ENCODE peak calls at places on chromosomes 3 and 15, in five cellular contexts. F is endothelial cell of umbilical vein, G is K562, N is HCT116, D is HepG2. P is an unnamed sample.

GRCh38 chr15:83873966-83874365 is 220.0 kb downstream of the ADAMTSL3 start:
- DNase-seq in G (no peak), D (no peak), N (no peak), F (no peak), P (no peak)

GRCh38 chr3:152664766-152665165 is 170.2 kb upstream of the P2RY1 start:
- DNase-seq in D (no peak), F (no peak), N (no peak), G (no peak), P (no peak)

GRCh38 chr3:126524429-126524988 is 554 bp downstream of the CHST13 start:
- DNase-seq in N (no peak), F (no peak), G (no peak), D (peak), P (peak)

GRCh38 chr3:14810070-14810732 is 8.6 kb upstream of the FGD5 start:
- DNase-seq in N (no peak), F (peak), G (no peak), D (no peak), P (peak)

GRCh38 chr15:85031944-85032587 is 50.4 kb downstream of the PDE8A start:
- DNase-seq in F (no peak), N (no peak), G (no peak), D (no peak), P (no peak)

GRCh38 chr3:121690777-121691405 is 30.2 kb upstream of the HCLS1 start:
- DNase-seq in F (no peak), N (no peak), G (no peak), D (no peak), P (no peak)

GRCh38 chr15:80582816-80583423 is 112.2 kb upstream of the ABHD17C start:
- DNase-seq in F (no peak), D (no peak), G (no peak), N (no peak), P (no peak)

GRCh38 chr3:195352895-195353488 is 82.0 kb upstream of the XXYLT1 start:
- DNase-seq in N (peak), F (no peak), G (peak), D (peak), P (no peak)

GRCh38 chr3:126208182-126208581 is 27.8 kb upstream of the ALDH1L1 start:
- DNase-seq in N (no peak), G (no peak), D (no peak), F (no peak), P (no peak)

GRCh38 chr3:36380171-36381031 is at the start of gene STAC:
- DNase-seq in F (no peak), D (no peak), G (no peak), N (no peak), P (peak)

GRCh38 chr3:5226783-5227182 is 39.3 kb downstream of the EDEM1 start:
- DNase-seq in N (peak), F (peak), D (peak), G (peak), P (peak)

GRCh38 chr3:177451940-177452484 is 254.7 kb upstream of the TBL1XR1 start:
- DNase-seq in F (peak), G (no peak), D (peak), N (no peak), P (peak)

GRCh38 chr3:127715541-127715940 is 42.8 kb downstream of the ABTB1 start:
- DNase-seq in G (no peak), D (no peak), N (no peak), F (no peak), P (no peak)

GRCh38 chr15:83904107-83904720 is 250.3 kb downstream of the ADAMTSL3 start:
- DNase-seq in G (no peak), D (no peak), N (no peak), F (no peak), P (no peak)

GRCh38 chr15:80484312-80484981 is 80.3 kb downstream of the ARNT2 start:
- DNase-seq in N (no peak), D (no peak), F (no peak), G (no peak), P (no peak)

GRCh38 chr15:78316211-78317077 is 17.0 kb upstream of the SKIC8 start:
- DNase-seq in D (no peak), N (no peak), F (no peak), G (peak), P (peak)

GRCh38 chr15:40790723-40791122 is 16.2 kb upstream of the ZFYVE19 start:
- DNase-seq in D (no peak), F (no peak), G (no peak), N (no peak), P (no peak)

GRCh38 chr3:12553921-12554391 is 2.9 kb upstream of the MKRN2 start:
- DNase-seq in G (peak), N (no peak), D (no peak), F (peak), P (peak)

GRCh38 chr15:78195735-78196201 is 38.6 kb downstream of the ACSBG1 start:
- DNase-seq in D (peak), N (no peak), G (peak), F (peak), P (peak)

GRCh38 chr15:42811435-42811834 is 74.5 kb upstream of the CDAN1 start:
- DNase-seq in N (no peak), G (no peak), F (no peak), D (no peak), P (no peak)

GRCh38 chr15:94177112-94177511 is 54.2 kb upstream of the MCTP2 start:
- DNase-seq in F (no peak), D (no peak), N (no peak), G (no peak), P (peak)

GRCh38 chr3:89876116-89876515 is 768.7 kb downstream of the EPHA3 start:
- DNase-seq in F (no peak), N (no peak), G (no peak), D (no peak), P (no peak)

GRCh38 chr3:127446756-127447155 is 143.8 kb downstream of the TPRA1 start:
- DNase-seq in N (no peak), G (no peak), F (no peak), D (no peak), P (no peak)

GRCh38 chr3:120203016-120203415 is 82.0 kb downstream of the GPR156 start:
- DNase-seq in G (no peak), N (no peak), F (peak), D (no peak), P (no peak)

GRCh38 chr3:97914390-97914789 is 57.8 kb downstream of the RIOX2 start:
- DNase-seq in D (no peak), F (peak), N (peak), G (peak), P (no peak)

GRCh38 chr3:7285502-7285901 is 424.6 kb downstream of the GRM7 start:
- DNase-seq in G (no peak), F (peak), D (no peak), N (peak), P (no peak)

GRCh38 chr15:80615783-80616391 is 79.2 kb upstream of the ABHD17C start:
- DNase-seq in N (no peak), G (peak), F (peak), D (peak), P (peak)

GRCh38 chr3:187063286-187064081 is 75.8 kb downstream of the RPL39L start:
- DNase-seq in F (no peak), G (no peak), D (peak), N (no peak), P (no peak)

GRCh38 chr3:111785034-111785433 is 74.0 kb upstream of the PHLDB2 start:
- DNase-seq in F (no peak), D (no peak), N (no peak), G (no peak), P (no peak)

GRCh38 chr3:174598885-174599439 is 260.2 kb upstream of the NAALADL2 start:
- DNase-seq in G (no peak), F (no peak), N (no peak), D (no peak), P (no peak)

GRCh38 chr3:172249039-172249438 is 199.2 kb downstream of the GHSR start:
- DNase-seq in F (no peak), D (no peak), G (no peak), N (no peak), P (no peak)

GRCh38 chr3:53823026-53823955 is 22.9 kb downstream of the CHDH start:
- DNase-seq in G (no peak), N (no peak), F (no peak), D (no peak), P (no peak)

GRCh38 chr3:151835751-151836550 is 22.0 kb downstream of the AADAC start:
- DNase-seq in F (no peak), G (no peak), D (no peak), N (no peak), P (no peak)

GRCh38 chr15:101264911-101265641 is 12.2 kb downstream of the SELENOS start:
- DNase-seq in D (no peak), N (no peak), F (no peak), G (no peak), P (no peak)

GRCh38 chr15:99716540-99716939 is 16.7 kb downstream of the LYSMD4 start:
- DNase-seq in F (no peak), N (no peak), G (no peak), D (no peak), P (no peak)
- TF ChIP-seq POLR2AphosphoS5 in F (no peak), N (no peak), G (no peak), D (no peak), P (no peak)

GRCh38 chr3:131083190-131083863 is 56.6 kb downstream of the NEK11 start:
- DNase-seq in F (no peak), N (no peak), G (no peak), D (no peak), P (peak)
- TF ChIP-seq MAX in F (no peak), N (no peak), G (no peak), D (no peak), P (no peak)

DNA sequence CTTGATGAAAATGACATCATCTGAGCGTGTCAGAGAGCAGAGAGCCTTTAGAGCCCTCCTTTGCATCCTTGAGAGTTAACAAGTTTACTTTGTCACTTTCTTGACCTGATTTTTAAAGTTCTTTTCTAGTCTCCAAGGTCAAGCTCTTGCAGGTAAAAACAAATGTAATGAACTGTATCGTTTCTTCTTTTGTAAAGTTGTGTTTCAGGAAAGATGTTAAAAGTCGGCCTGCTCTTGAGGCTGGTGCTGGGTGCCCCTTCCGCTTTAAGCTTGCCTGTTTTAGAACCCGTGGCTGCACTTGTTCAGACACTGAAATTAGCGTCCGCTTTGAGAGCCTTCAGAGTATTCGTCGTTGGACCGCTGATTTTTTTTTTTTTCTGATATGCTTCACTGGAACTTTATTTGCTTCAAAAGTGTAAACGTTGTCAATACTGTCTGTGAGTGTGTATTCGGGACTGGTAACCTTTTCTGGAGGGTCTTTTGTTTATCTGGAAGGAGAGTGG is 52.6 kb upstream of the ULK4 start:
- DNase-seq in F (peak), N (no peak), D (no peak), G (peak), P (no peak)
- H3K27ac ChIP-seq in F (peak), N (peak), D (peak), G (peak), P (no peak)

GRCh38 chr15:48330855-48331795 is at the start of gene DUT:
- DNase-seq in D (peak), N (peak), G (peak), F (peak), P (peak)
- TF ChIP-seq POLR2AphosphoS5 in D (peak), N (peak), G (peak), F (peak), P (peak)

GRCh38 chr3:143507735-143508580 is 340.3 kb downstream of the SLC9A9 start:
- DNase-seq in G (no peak), N (no peak), D (no peak), F (no peak), P (no peak)
- TF ChIP-seq MAX in G (no peak), N (no peak), D (no peak), F (no peak), P (no peak)

GRCh38 chr3:129415378-129415777 is 13.1 kb downstream of the EFCAB12 start:
- DNase-seq in N (no peak), G (no peak), D (no peak), F (no peak), P (no peak)

GRCh38 chr3:129415830-129416229 is 12.6 kb downstream of the EFCAB12 start:
- DNase-seq in D (peak), N (no peak), F (no peak), G (no peak), P (no peak)

GRCh38 chr3:129418041-129418973 is 10.1 kb downstream of the EFCAB12 start:
- DNase-seq in F (no peak), N (no peak), D (peak), G (no peak), P (no peak)

GRCh38 chr3:129417354-129417753 is 11.1 kb downstream of the EFCAB12 start:
- DNase-seq in D (no peak), F (peak), N (no peak), G (no peak), P (no peak)

DNA sequence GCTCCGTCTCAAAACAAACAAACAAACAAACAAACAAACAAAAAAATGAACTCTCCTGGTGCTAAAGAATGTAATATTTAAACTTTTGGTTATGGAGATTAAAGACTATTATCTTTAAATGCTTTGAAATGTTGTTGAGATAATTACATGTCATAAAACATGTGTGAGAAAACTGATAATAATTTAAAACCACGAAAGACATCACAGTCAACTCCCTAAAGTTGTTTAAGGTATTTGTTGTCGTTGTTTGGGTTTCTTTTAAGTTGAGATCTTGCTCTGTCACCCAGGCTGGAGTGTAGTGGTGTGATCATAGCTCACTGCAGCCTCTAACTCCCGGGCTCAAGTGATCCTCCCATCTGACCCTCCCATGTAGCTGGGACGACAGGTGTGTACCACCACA is 12.0 kb downstream of the EFCAB12 start:
- DNase-seq in G (no peak), D (no peak), N (no peak), F (no peak), P (no peak)
- H3K27ac ChIP-seq in G (no peak), D (peak), N (no peak), F (no peak), P (no peak)

GRCh38 chr3:69901802-69902201 is 97.7 kb upstream of the SAMMSON start:
- DNase-seq in F (no peak), N (no peak), D (no peak), G (no peak), P (no peak)

GRCh38 chr3:69902386-69902785 is 97.1 kb upstream of the SAMMSON start:
- DNase-seq in G (no peak), N (no peak), F (no peak), D (no peak), P (no peak)

GRCh38 chr3:69906351-69906966 is 93.1 kb upstream of the SAMMSON start:
- DNase-seq in G (no peak), D (no peak), F (no peak), N (no peak), P (no peak)

GRCh38 chr3:69913422-69913821 is 86.1 kb upstream of the SAMMSON start:
- DNase-seq in N (no peak), G (no peak), D (no peak), F (no peak), P (no peak)

GRCh38 chr3:69907554-69907953 is 92.0 kb upstream of the SAMMSON start:
- DNase-seq in F (no peak), N (no peak), D (no peak), G (no peak), P (no peak)
- TF ChIP-seq POLR2AphosphoS5 in F (no peak), N (no peak), D (no peak), G (no peak), P (no peak)